ENCODE peak calls at places on chromosomes 6 and 20, in five cellular contexts. F is right cardiac atrium, T is ovary, E is aorta, D is dorsolateral prefrontal cortex. M is an unnamed sample.

GRCh38 chr6:73798592-73798991 is 102.6 kb downstream of the CD109 start:
- DNase-seq in E (peak; percentile 46), T (no peak), F (no peak), D (peak; percentile 40), M (peak; percentile 19)

GRCh38 chr6:107113460-107114212 is 1.7 kb downstream of the BEND3 start:
- DNase-seq in D (peak; percentile 40), E (no peak), T (peak; percentile 25), F (no peak), M (peak; percentile 56)

GRCh38 chr6:18216411-18216810 is 47.9 kb downstream of the DEK start:
- DNase-seq in F (no peak), T (no peak), E (no peak), D (no peak), M (no peak)

GRCh38 chr20:34022154-34022842 is 28.6 kb downstream of the RALY start:
- DNase-seq in F (no peak), T (no peak), D (no peak), E (no peak), M (no peak)

GRCh38 chr6:150352321-150353296 is 16.2 kb upstream of the IYD start:
- DNase-seq in F (no peak), D (no peak), E (no peak), T (no peak), M (no peak)

GRCh38 chr6:137646506-137646905 is 152.3 kb upstream of the OLIG3 start:
- DNase-seq in D (no peak), F (no peak), E (no peak), T (no peak), M (no peak)

GRCh38 chr20:21519136-21519584 is 5.3 kb upstream of the NKX2-2 start:
- DNase-seq in D (no peak), E (no peak), F (no peak), T (no peak), M (no peak)

GRCh38 chr6:116229287-116229913 is 24.5 kb downstream of the TSPYL4 start:
- DNase-seq in E (peak; percentile 85), D (peak; percentile 99), T (peak; percentile 93), F (peak; percentile 93), M (peak; percentile 52)

GRCh38 chr20:52975024-52975732 is 3.0 kb downstream of the TSHZ2 start:
- DNase-seq in E (no peak), F (no peak), D (no peak), T (peak; percentile 26), M (no peak)

GRCh38 chr6:16432075-16433032 is 194.0 kb downstream of the GMPR start:
- DNase-seq in T (peak; percentile 38), F (no peak), D (peak; percentile 42), E (peak; percentile 67), M (no peak)

GRCh38 chr20:59010321-59010994 is 3.4 kb upstream of the CTSZ start:
- DNase-seq in F (no peak), D (peak; percentile 10), E (peak; percentile 46), T (no peak), M (peak; percentile 72)

GRCh38 chr6:148109732-148110131 is 232.9 kb upstream of the SASH1 start:
- DNase-seq in E (no peak), T (no peak), D (no peak), F (no peak), M (no peak)

GRCh38 chr20:12573428-12573827 is 435.3 kb upstream of the SPTLC3 start:
- DNase-seq in F (no peak), D (no peak), E (no peak), T (no peak), M (no peak)

GRCh38 chr20:19816386-19816785 is 58.3 kb downstream of the RIN2 start:
- DNase-seq in F (no peak), T (no peak), D (no peak), E (no peak), M (no peak)

GRCh38 chr6:12418946-12419345 is 128.8 kb downstream of the EDN1 start:
- DNase-seq in E (no peak), T (no peak), F (no peak), D (no peak), M (no peak)

GRCh38 chr20:46458891-46459750 is 52.7 kb upstream of the ELMO2 start:
- DNase-seq in T (no peak), E (peak; percentile 47), D (peak; percentile 53), F (peak; percentile 86), M (peak; percentile 71)

GRCh38 chr6:11900662-11901598 is 111.2 kb upstream of the HIVEP1 start:
- DNase-seq in E (no peak), T (no peak), D (no peak), F (no peak), M (no peak)

GRCh38 chr6:21587182-21587924 is 6.2 kb upstream of the SOX4 start:
- DNase-seq in E (peak; percentile 72), T (peak; percentile 79), D (no peak), F (peak; percentile 84), M (peak; percentile 70)

GRCh38 chr6:85163553-85163952 is 286.3 kb upstream of the NT5E start:
- DNase-seq in E (no peak), T (no peak), F (no peak), D (no peak), M (no peak)

GRCh38 chr20:8094845-8095244 is 37.2 kb upstream of the PLCB1 start:
- DNase-seq in E (no peak), F (no peak), D (no peak), T (no peak), M (no peak)

GRCh38 chr6:106527979-106528378 is 101.3 kb downstream of the RTN4IP1 start:
- DNase-seq in F (no peak), E (no peak), D (no peak), T (no peak), M (no peak)

GRCh38 chr6:165227644-165228329 is 81.6 kb downstream of the C6orf118 start:
- DNase-seq in F (no peak), T (no peak), D (no peak), E (no peak), M (no peak)

GRCh38 chr6:29736563-29736962 is 13.3 kb downstream of the HLA-F start:
- DNase-seq in D (no peak), T (no peak), F (no peak), E (no peak), M (no peak)

GRCh38 chr6:15248451-15249370 is 2.8 kb downstream of the JARID2 start:
- DNase-seq in F (peak; percentile 97), T (peak; percentile 98), D (peak; percentile 89), E (peak; percentile 98), M (peak; percentile 98)

GRCh38 chr20:46814366-46815232 is 80.0 kb upstream of the EYA2 start:
- DNase-seq in F (no peak), D (no peak), E (no peak), T (no peak), M (no peak)

GRCh38 chr6:144320746-144321145 is 35.6 kb downstream of the UTRN start:
- DNase-seq in D (no peak), T (no peak), E (no peak), F (no peak), M (no peak)

DNA sequence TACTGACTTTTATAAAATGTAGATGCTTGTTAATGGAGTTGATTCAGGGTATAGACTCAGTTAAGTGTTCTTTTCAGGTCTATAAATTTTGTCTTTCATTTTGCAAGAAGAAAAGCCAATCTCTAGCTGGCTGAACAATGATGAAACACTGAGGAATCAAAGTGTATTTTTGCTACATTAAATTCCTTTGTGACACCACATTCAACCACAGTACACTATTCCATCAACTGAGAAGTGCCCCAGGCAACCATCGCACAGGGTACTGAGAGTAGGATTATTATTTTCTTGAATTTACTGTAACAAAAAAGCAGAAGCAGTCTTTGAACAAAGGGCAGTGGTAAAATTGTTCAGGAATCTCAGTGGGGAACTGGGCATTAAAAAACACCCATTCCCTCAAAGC is 83.6 kb downstream of the PREP start:
- DNase-seq in E (no peak), D (no peak), T (no peak), F (no peak), M (no peak)
- H3K27ac ChIP-seq in E (no peak overlapping the region), D (no peak overlapping the region), T (no peak overlapping the region), F (no peak overlapping the region), M (no peak overlapping the region)

GRCh38 chr6:33717857-33718552 is 6.5 kb upstream of the UQCC2 start:
- DNase-seq in E (no peak), T (no peak), F (peak; percentile 81), D (no peak), M (no peak)

GRCh38 chr6:33716890-33717632 is 5.6 kb upstream of the UQCC2 start:
- DNase-seq in D (no peak), T (no peak), E (no peak), F (no peak), M (no peak)

GRCh38 chr6:33720998-33721397 is 9.5 kb upstream of the UQCC2 start:
- DNase-seq in T (no peak), F (no peak), E (no peak), D (no peak), M (no peak)

GRCh38 chr6:33719326-33719987 is 8.0 kb upstream of the UQCC2 start:
- DNase-seq in F (no peak), D (no peak), T (no peak), E (no peak), M (no peak)

DNA sequence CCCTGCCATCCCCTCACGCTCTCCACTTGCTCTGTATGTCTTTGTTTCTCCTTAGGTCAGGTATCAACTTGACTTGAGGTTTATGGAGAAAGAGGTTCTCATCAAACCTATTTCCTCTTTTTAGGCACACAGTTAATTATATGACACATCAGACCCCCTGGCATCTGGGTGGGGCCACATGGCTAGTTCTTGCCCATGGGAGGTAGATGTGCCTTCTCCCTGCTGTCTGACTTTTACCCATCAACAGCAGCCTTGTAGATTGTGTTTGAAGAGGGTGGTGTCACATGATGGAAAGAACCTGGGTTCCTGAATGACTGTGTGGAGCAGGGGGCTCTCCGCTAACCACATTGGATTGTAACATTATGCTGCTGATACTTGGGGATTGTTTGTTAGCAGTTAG is 7.2 kb upstream of the UQCC2 start:
- DNase-seq in E (no peak), T (no peak), F (no peak), D (no peak), M (no peak)
- H3K27ac ChIP-seq in E (no peak overlapping the region), T (no peak overlapping the region), F (no peak overlapping the region), D (no peak overlapping the region), M (no peak overlapping the region)

DNA sequence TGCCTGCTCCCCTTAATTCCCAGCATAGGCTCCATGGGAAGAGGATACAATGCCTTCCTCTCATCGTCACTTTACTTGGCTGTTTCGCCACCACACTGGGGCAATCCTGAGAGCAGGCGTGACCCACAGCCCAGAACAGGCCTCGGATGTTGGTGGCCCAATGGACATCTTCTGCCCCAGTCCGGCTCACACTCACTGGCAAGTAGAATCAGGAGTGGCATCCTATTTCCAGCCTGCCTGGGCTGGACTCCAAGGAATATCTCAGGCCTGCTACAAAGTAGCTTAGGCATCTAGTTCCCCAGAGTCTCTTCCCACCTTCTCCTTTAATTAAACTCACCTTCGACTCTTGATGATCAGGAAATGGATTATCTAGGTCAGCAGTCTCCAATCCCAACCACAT is 110.5 kb downstream of the LRFN2 start:
- DNase-seq in E (no peak), F (no peak), D (no peak), T (no peak), M (no peak)
- H3K27ac ChIP-seq in E (no peak overlapping the region), F (no peak overlapping the region), D (no peak overlapping the region), T (no peak overlapping the region), M (no peak overlapping the region)

DNA sequence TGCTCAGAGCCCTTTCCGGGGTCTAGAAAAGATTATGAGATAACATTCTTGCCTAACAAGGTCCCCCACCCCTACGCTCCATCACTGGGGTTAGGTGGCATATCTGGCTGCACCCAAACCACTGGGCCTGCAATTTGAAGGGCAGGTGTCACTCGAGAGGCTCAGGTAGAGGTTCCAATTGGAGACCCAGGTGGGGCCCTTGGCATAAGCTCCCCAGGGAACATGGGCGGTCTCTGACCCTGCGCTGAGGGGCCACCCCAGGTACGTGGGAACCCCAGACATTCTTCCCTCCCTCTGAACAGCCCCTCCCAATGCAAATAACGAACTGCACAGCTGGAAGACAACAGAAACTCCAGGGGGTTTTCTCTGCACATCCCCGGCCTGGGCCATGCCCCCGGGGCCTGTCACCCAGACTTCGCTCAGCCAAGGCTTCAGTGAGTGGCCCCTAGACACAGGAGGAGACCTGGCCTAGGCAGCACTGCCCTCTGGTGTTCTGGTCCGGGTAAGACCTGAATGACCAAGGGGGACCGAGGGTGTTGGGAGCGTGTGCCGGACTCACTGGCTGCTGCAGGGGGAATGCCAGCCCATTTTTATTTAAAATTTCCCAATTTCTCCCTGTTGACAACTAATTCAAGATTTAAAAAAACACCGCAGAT is 47.5 kb downstream of the DSTN start:
- DNase-seq in D (peak; percentile 75), T (peak; percentile 76), F (peak; percentile 85), E (peak; percentile 67), M (peak; percentile 46)
- H3K27ac ChIP-seq in D (no peak overlapping the region), T (no peak overlapping the region), F (no peak overlapping the region), E (no peak overlapping the region), M (no peak overlapping the region)

M was measured in colonic mucosa.